ENCODE peak calls at places on chromosomes 4 and X, in five cellular contexts. V is CD4-positive, alpha-beta T cell; S is Karpas-422; M is cardiac muscle cell; K is ascending aorta. Y is an unnamed sample.

GRCh38 chrX:134186362-134187121 is 50.4 kb upstream of the CCDC160 start:
- DNase-seq in V (peak; percentile 22), S (no peak), M (no peak), K (no peak), Y (peak; percentile 9)

GRCh38 chr4:147498031-147498700 is 17.3 kb downstream of the EDNRA start:
- DNase-seq in V (no peak), S (no peak), M (peak; percentile 72), K (no peak), Y (no peak)

GRCh38 chr4:172393220-172393619 is 580.0 kb downstream of the GALNTL6 start:
- DNase-seq in V (no peak), S (no peak), M (no peak), K (no peak), Y (no peak)

GRCh38 chrX:109886122-109886761 is 116.7 kb upstream of the TMEM164 start:
- DNase-seq in V (peak; percentile 6), S (peak; percentile 65), M (peak; percentile 69), K (no peak), Y (no peak)

GRCh38 chr4:71186257-71186565 is 152.6 kb upstream of the SLC4A4 start:
- DNase-seq in V (no peak), S (no peak), M (no peak), K (no peak), Y (no peak)

GRCh38 chr4:125198916-125199315 is 115.8 kb upstream of the FAT4 start:
- DNase-seq in V (no peak), S (no peak), M (peak; percentile 13), K (no peak), Y (no peak)

GRCh38 chr4:12486995-12487394 is 997.1 kb downstream of the RAB28 start:
- DNase-seq in V (no peak), S (no peak), M (peak; percentile 66), K (no peak), Y (no peak)

GRCh38 chrX:69068295-69069085 is 96.8 kb downstream of the PJA1 start:
- DNase-seq in V (no peak), S (no peak), M (no peak), K (peak; percentile 50), Y (no peak)

GRCh38 chr4:4574792-4575191 is 32.9 kb upstream of the STX18 start:
- DNase-seq in V (peak; percentile 34), S (peak; percentile 48), M (peak; percentile 98), K (no peak), Y (peak; percentile 15)

GRCh38 chr4:184479516-184479950 is 5.2 kb upstream of the IRF2 start:
- DNase-seq in V (no peak), S (no peak), M (no peak), K (no peak), Y (no peak)

GRCh38 chr4:153131478-153132069 is 72.7 kb upstream of the TRIM2 start:
- DNase-seq in V (no peak), S (no peak), M (no peak), K (no peak), Y (no peak)

GRCh38 chrX:67612231-67612630 is 68.4 kb downstream of the AR start:
- DNase-seq in V (no peak), S (no peak), M (no peak), K (no peak), Y (no peak)

GRCh38 chr4:81257021-81257420 is 42.0 kb upstream of the PRKG2 start:
- DNase-seq in V (no peak), S (no peak), M (peak; percentile 79), K (no peak), Y (no peak)

GRCh38 chr4:147160908-147161513 is 215.3 kb upstream of the TTC29 start:
- DNase-seq in V (no peak), S (peak; percentile 78), M (peak; percentile 77), K (no peak), Y (no peak)

GRCh38 chr4:23888421-23889319 is 1.2 kb downstream of the PPARGC1A start:
- DNase-seq in V (no peak), S (no peak), M (peak; percentile 71), K (no peak), Y (no peak)

GRCh38 chrX:149567621-149568417 is 18.1 kb upstream of the HSFX3 start:
- DNase-seq in V (no peak), S (peak; percentile 29), M (no peak), K (no peak), Y (no peak)

GRCh38 chr4:48173055-48173991 is 39.3 kb upstream of the TXK start:
- DNase-seq in V (no peak), S (no peak), M (peak; percentile 70), K (no peak), Y (no peak)

GRCh38 chrX:57528670-57529255 is 63.0 kb upstream of the ZXDB start:
- DNase-seq in V (no peak), S (peak; percentile 69), M (no peak), K (no peak), Y (no peak)

GRCh38 chr4:7842384-7843279 is 97.0 kb downstream of the AFAP1 start:
- DNase-seq in V (no peak), S (no peak), M (peak; percentile 99), K (peak; percentile 91), Y (no peak)

GRCh38 chr4:2763511-2763967 is 7.4 kb upstream of the TNIP2 start:
- DNase-seq in V (no peak), S (no peak), M (peak; percentile 49), K (no peak), Y (no peak)

GRCh38 chr4:100516225-100516624 is 1.6 kb downstream of the EMCN start:
- DNase-seq in V (no peak), S (no peak), M (no peak), K (no peak), Y (no peak)
- H3K9me3 ChIP-seq in V (no peaks in the 10 kb centered on the region), S (no peaks in the 10 kb centered on the region), M (no peaks in the 10 kb centered on the region), K (no peaks in the 10 kb centered on the region), Y (no peaks in the 10 kb centered on the region)

GRCh38 chr4:103354006-103354405 is 155.9 kb upstream of the CENPE start:
- DNase-seq in V (no peak), S (no peak), M (no peak), K (no peak), Y (no peak)

GRCh38 chr4:103361926-103362325 is 163.8 kb upstream of the CENPE start:
- DNase-seq in V (no peak), S (no peak), M (no peak), K (no peak), Y (no peak)

GRCh38 chr4:103365285-103365684 is 167.1 kb upstream of the CENPE start:
- DNase-seq in V (no peak), S (no peak), M (no peak), K (no peak), Y (no peak)

GRCh38 chr4:103364066-103364465 is 165.9 kb upstream of the CENPE start:
- DNase-seq in V (no peak), S (no peak), M (no peak), K (no peak), Y (no peak)

DNA sequence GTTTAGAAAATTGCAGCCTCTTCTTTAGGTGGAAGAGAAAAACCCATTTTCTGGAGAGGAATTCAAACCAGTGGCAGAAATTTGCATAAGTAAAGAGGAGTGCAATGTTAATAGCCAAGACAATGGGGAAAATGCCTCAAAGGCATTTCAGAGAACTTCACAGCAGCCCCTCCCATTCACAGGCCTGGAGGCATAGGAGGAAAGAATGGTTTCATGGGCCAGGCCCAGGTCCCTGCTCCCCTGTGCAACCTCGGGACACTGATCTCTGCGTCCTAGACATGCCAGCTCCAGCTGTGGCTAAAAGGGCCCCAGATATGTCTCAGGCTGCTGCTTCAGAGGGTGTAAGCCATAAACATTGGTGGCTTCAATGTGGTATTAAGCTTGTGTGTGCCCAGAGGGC is 161.8 kb upstream of the CENPE start:
- DNase-seq in V (no peak), S (no peak), M (no peak), K (no peak), Y (no peak)
- H3K9me3 ChIP-seq in V (peaks cover 18% of the 10 kb centered on the region), S (no peaks in the 10 kb centered on the region), M (peaks cover 3% of the 10 kb centered on the region), K (no peaks in the 10 kb centered on the region), Y (peaks cover 3% of the 10 kb centered on the region)

GRCh38 chr4:149234798-149235197 is 580.8 kb downstream of the IQCM start:
- DNase-seq in V (no peak), S (no peak), M (no peak), K (no peak), Y (no peak)

DNA sequence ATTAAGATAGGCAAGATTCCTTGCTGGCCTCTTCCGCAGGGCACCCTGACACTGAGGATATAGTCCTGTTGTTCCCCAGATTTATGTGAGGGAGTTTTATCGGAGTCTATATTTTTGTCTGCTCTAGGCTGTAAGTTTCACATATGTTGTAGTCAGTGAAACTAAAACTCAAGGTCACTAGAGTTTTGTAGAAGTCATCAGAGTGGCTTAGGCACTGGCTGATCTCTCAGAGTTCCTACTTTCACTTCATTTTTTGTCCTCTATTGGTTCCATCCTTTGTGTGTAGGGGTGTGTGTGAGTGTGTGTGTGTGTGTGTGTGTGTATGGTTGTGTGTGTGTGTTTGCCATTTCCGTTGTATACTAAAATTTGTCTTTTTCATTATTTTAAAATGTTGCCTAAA is 577.5 kb downstream of the IQCM start:
- DNase-seq in V (no peak), S (no peak), M (no peak), K (no peak), Y (no peak)
- H3K9me3 ChIP-seq in V (no peaks in the 10 kb centered on the region), S (peaks cover 23% of the 10 kb centered on the region), M (no peaks in the 10 kb centered on the region), K (no peaks in the 10 kb centered on the region), Y (no peaks in the 10 kb centered on the region)

GRCh38 chrX:154658957-154659356 is 5.6 kb upstream of the CTAG2 start:
- DNase-seq in V (no peak), S (no peak), M (no peak), K (no peak), Y (no peak)
- H3K9me3 ChIP-seq in V (no peaks in the 10 kb centered on the region), S (no peaks in the 10 kb centered on the region), M (no peaks in the 10 kb centered on the region), K (no peaks in the 10 kb centered on the region), Y (no peaks in the 10 kb centered on the region)